ENCODE peak calls at places on chromosomes 13 and 19, in seven cellular contexts. Q is lower lobe of right lung, S is cardiac muscle cell, B is heart right ventricle, C is fibroblast of lung, X is bronchial epithelial cell, R is mucosa of descending colon. E is an unnamed sample.
A peak's percentile ranks its signal among the peaks of the same experiment; 100 is the strongest.

GRCh38 chr13:91467236-91467635 is 68.8 kb downstream of the GPC5 start:
- DNase-seq in Q (no peak), S (no peak), B (no peak), C (no peak), X (no peak), R (no peak), E (no peak)

GRCh38 chr13:99577934-99578917 is 77.0 kb downstream of the TM9SF2 start:
- DNase-seq in Q (no peak), S (no peak), B (no peak), C (peak; percentile 34), X (peak; percentile 29), R (no peak), E (no peak)

GRCh38 chr19:10277795-10278583 is 7.1 kb downstream of the ICAM1 start:
- DNase-seq in Q (no peak), S (no peak), B (no peak), C (no peak), X (no peak), R (no peak), E (no peak)

GRCh38 chr13:31697290-31697689 is 42.0 kb upstream of the RXFP2 start:
- DNase-seq in Q (no peak), S (no peak), B (no peak), C (no peak), X (peak; percentile 11), R (no peak), E (no peak)

GRCh38 chr13:35787937-35788336 is 311.4 kb upstream of the MAB21L1 start:
- DNase-seq in Q (no peak), S (no peak), B (no peak), C (no peak), X (no peak), R (no peak), E (no peak)

GRCh38 chr19:12065100-12065538 is 588 bp downstream of the ZNF844 start:
- DNase-seq in Q (no peak), S (peak; percentile 45), B (no peak), C (peak; percentile 65), X (no peak), R (no peak), E (no peak)

GRCh38 chr19:33390120-33390907 is 16.8 kb downstream of the CEBPG start:
- DNase-seq in Q (peak; percentile 62), S (no peak), B (peak; percentile 62), C (peak; percentile 57), X (no peak), R (peak; percentile 64), E (no peak)

GRCh38 chr19:53192771-53193533 is at the start of gene ZNF665:
- DNase-seq in Q (peak; percentile 94), S (peak; percentile 91), B (peak; percentile 91), C (peak; percentile 88), X (peak; percentile 69), R (peak; percentile 91), E (peak; percentile 37)

GRCh38 chr19:17005000-17005399 is 21.6 kb downstream of the CPAMD8 start:
- DNase-seq in Q (no peak), S (no peak), B (no peak), C (no peak), X (no peak), R (no peak), E (no peak)

GRCh38 chr19:29809795-29810503 is 1.8 kb upstream of the CCNE1 start:
- DNase-seq in Q (peak; percentile 17), S (no peak), B (no peak), C (no peak), X (no peak), R (no peak), E (no peak)

GRCh38 chr19:37303591-37304171 is 67.2 kb upstream of the ZNF527 start:
- DNase-seq in Q (no peak), S (peak; percentile 5), B (no peak), C (peak; percentile 4), X (no peak), R (no peak), E (no peak)

GRCh38 chr19:15403151-15403531 is 15.6 kb downstream of the AKAP8L start:
- DNase-seq in Q (no peak), S (no peak), B (no peak), C (no peak), X (no peak), R (no peak), E (no peak)

GRCh38 chr13:105925496-105925895 is 610.0 kb downstream of the EFNB2 start:
- DNase-seq in Q (no peak), S (no peak), B (no peak), C (peak; percentile 90), X (peak; percentile 99), R (no peak), E (no peak)

GRCh38 chr13:43089912-43090498 is 66.6 kb downstream of the DNAJC15 start:
- DNase-seq in Q (no peak), S (no peak), B (no peak), C (no peak), X (peak; percentile 17), R (no peak), E (no peak)

DNA sequence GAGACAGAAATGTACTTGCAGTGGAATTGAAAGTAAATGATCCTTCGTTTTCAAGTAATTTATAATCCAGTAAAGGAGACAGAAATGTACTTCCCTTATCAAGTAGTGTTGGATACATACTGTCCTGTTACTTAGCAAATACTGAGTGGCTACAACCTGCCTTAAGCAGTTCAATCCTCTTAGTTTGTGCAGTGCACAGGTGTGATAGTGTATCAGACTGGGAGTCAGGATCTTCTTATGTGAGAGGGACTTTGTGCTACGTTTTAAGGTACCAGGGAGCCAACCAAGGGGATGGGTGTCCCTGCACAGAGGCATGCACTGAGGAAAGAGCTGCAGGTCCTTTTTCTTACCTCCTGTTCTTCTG is 111.1 kb downstream of the DNAJC3 start:
- DNase-seq in Q (no peak), S (no peak), B (no peak), C (no peak), X (no peak), R (no peak), E (no peak)
- H3K36me3 ChIP-seq in Q (peaks cover 67% of the 10 kb centered on the region), S (peaks cover 8% of the 10 kb centered on the region), B (peaks cover 71% of the 10 kb centered on the region), C (peaks cover 4% of the 10 kb centered on the region), X (peaks cover 1% of the 10 kb centered on the region), R (no peaks in the 10 kb centered on the region), E (peaks cover 3% of the 10 kb centered on the region)

GRCh38 chr13:113192902-113193301 is 15.6 kb downstream of the PCID2 start:
- DNase-seq in Q (no peak), S (no peak), B (no peak), C (peak; percentile 85), X (peak; percentile 80), R (no peak), E (peak; percentile 37)

GRCh38 chr13:113202912-113203311 is 5.6 kb downstream of the PCID2 start:
- DNase-seq in Q (no peak), S (no peak), B (no peak), C (no peak), X (no peak), R (no peak), E (no peak)

GRCh38 chr13:113195360-113195759 is 13.1 kb downstream of the PCID2 start:
- DNase-seq in Q (no peak), S (no peak), B (no peak), C (no peak), X (no peak), R (no peak), E (no peak)

GRCh38 chr13:113192279-113192678 is 16.2 kb downstream of the PCID2 start:
- DNase-seq in Q (no peak), S (no peak), B (no peak), C (peak; percentile 61), X (no peak), R (no peak), E (no peak)

GRCh38 chr13:113196970-113197737 is 11.3 kb downstream of the PCID2 start:
- DNase-seq in Q (no peak), S (no peak), B (no peak), C (no peak), X (no peak), R (no peak), E (no peak)
- H3K4me3 ChIP-seq in Q (no peak overlapping the region), S (no peak overlapping the region), B (no peak overlapping the region), C (no peak overlapping the region), X (no peak overlapping the region), R (no peak overlapping the region), E (no peak overlapping the region)

GRCh38 chr19:51699170-51699569 is 6.0 kb downstream of the SPACA6 start:
- DNase-seq in Q (no peak), S (no peak), B (no peak), C (no peak), X (no peak), R (no peak), E (no peak)
- H3K36me3 ChIP-seq in Q (peaks cover 51% of the 10 kb centered on the region), S (peaks cover 16% of the 10 kb centered on the region), B (peaks cover 72% of the 10 kb centered on the region), C (peaks cover 33% of the 10 kb centered on the region), X (peaks cover 6% of the 10 kb centered on the region), R (no peaks in the 10 kb centered on the region), E (peaks cover 29% of the 10 kb centered on the region)

DNA sequence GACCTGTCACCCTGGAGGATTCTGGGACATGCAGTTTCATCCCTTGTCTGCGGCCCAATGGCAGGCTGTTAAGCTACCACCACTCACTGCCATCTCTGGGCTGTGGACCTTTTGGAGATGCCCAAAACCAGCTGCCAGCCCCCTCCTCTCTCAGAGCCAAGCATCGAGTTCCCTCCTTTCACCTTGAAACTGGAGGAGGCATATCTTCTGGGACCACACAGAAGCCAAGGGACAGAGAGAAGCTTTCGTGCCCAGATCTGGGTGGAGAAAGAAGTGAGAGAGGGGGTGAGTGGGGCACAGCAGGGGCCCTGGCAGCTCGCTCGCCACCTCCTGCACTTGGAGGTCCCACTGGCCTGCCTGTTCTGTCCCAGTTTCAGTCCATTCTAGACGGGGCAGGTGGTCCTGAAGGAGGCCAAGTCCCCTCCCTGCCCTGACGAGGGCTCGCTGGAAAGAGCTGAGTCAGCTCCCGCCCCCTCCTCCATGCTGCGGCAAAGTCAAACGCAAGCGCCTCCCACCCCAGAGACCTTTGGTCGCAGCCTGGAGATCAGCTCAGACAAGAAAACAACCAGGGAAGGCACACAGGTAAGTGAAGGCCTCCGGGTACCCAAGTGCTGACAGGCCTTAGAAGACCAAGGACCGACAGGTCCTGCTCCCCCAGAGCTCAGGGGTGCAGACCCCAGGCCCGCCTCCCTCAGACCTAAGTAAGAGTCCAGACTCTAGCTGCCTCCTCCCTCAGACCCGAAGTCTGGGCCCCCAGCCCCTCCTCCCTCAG is 3.8 kb downstream of the BCAT2 start:
- DNase-seq in Q (no peak), S (peak; percentile 60), B (no peak), C (peak; percentile 49), X (peak; percentile 36), R (peak; percentile 81), E (no peak)
- H3K4me3 ChIP-seq in Q (no peak overlapping the region), S (no peak overlapping the region), B (no peak overlapping the region), C (no peak overlapping the region), X (no peak overlapping the region), R (no peak overlapping the region), E (no peak overlapping the region)